ENCODE peak calls at places on chromosomes 1 and 21, in ten cellular contexts. G is psoas muscle, J is kidney epithelial cell, Q is GM12865, A is transverse colon, B is tibial artery, I is IMR-90, C is fibroblast of pulmonary artery, V is upper lobe of right lung, R is A549. S is an unnamed sample.

GRCh38 chr1:55813619-55814018 is 598.5 kb upstream of the USP24 start:
- DNase-seq in G (peak), J (no peak), Q (no peak), A (peak), B (peak), I (peak), C (peak), V (no peak), R (no peak), S (peak)

GRCh38 chr1:236063919-236064673 is 794 bp downstream of the NID1 start:
- DNase-seq in G (peak), J (no peak), Q (peak), A (peak), B (peak), I (peak), C (peak), V (peak), R (peak), S (peak)

GRCh38 chr1:112704511-112704907 is 2.4 kb downstream of the RHOC start:
- DNase-seq in G (no peak), J (no peak), Q (no peak), A (no peak), B (no peak), I (no peak), C (no peak), V (no peak), R (no peak), S (no peak)

GRCh38 chr1:198316681-198317080 is 159.9 kb downstream of the NEK7 start:
- DNase-seq in G (no peak), J (no peak), Q (no peak), A (no peak), B (no peak), I (no peak), C (no peak), V (no peak), R (no peak), S (no peak)

GRCh38 chr1:161884475-161884874 is 118.4 kb downstream of the ATF6 start:
- DNase-seq in G (no peak), J (no peak), Q (no peak), A (no peak), B (no peak), I (no peak), C (peak), V (no peak), R (no peak), S (no peak)

GRCh38 chr1:74681001-74681400 is 7.4 kb upstream of the ERICH3 start:
- DNase-seq in G (no peak), J (no peak), Q (no peak), A (no peak), B (no peak), I (no peak), C (no peak), V (no peak), R (no peak), S (no peak)

GRCh38 chr1:216034506-216034905 is 388.7 kb downstream of the USH2A start:
- DNase-seq in G (no peak), J (no peak), Q (no peak), A (no peak), B (no peak), I (peak), C (no peak), V (no peak), R (no peak), S (no peak)

GRCh38 chr1:46466477-46467182 is 23.0 kb upstream of the DMBX1 start:
- DNase-seq in G (peak), J (no peak), Q (no peak), A (no peak), B (no peak), I (no peak), C (no peak), V (peak), R (peak), S (peak)

GRCh38 chr1:184624626-184625025 is 130.0 kb downstream of the EDEM3 start:
- DNase-seq in G (no peak), J (no peak), Q (no peak), A (no peak), B (no peak), I (peak), C (no peak), V (no peak), R (no peak), S (no peak)

GRCh38 chr1:201004154-201004553 is 19.4 kb downstream of the KIF21B start:
- DNase-seq in G (no peak), J (no peak), Q (no peak), A (no peak), B (no peak), I (no peak), C (no peak), V (no peak), R (no peak), S (no peak)

GRCh38 chr1:197837911-197838310 is 62.6 kb upstream of the DENND1B start:
- DNase-seq in G (no peak), J (no peak), Q (no peak), A (no peak), B (no peak), I (peak), C (no peak), V (no peak), R (no peak), S (no peak)

GRCh38 chr1:36467027-36467410 is 2.8 kb upstream of the MRPS15 start:
- DNase-seq in G (no peak), J (no peak), Q (no peak), A (no peak), B (no peak), I (no peak), C (no peak), V (peak), R (no peak), S (no peak)

GRCh38 chr1:29542476-29543015 is 306.2 kb downstream of the PTPRU start:
- DNase-seq in G (no peak), J (no peak), Q (no peak), A (no peak), B (peak), I (no peak), C (no peak), V (no peak), R (no peak), S (no peak)

GRCh38 chr1:3277623-3278022 is 176.8 kb upstream of the ARHGEF16 start:
- DNase-seq in G (no peak), J (no peak), Q (no peak), A (no peak), B (no peak), I (no peak), C (no peak), V (no peak), R (no peak), S (no peak)

GRCh38 chr1:25148673-25149300 is 83.5 kb downstream of the SYF2 start:
- DNase-seq in G (no peak), J (no peak), Q (peak), A (peak), B (no peak), I (no peak), C (peak), V (no peak), R (no peak), S (no peak)

GRCh38 chr1:38027201-38028104 is 14.9 kb downstream of the UTP11 start:
- DNase-seq in G (no peak), J (no peak), Q (no peak), A (no peak), B (no peak), I (no peak), C (no peak), V (peak), R (no peak), S (no peak)

GRCh38 chr1:232020352-232020751 is 393.8 kb downstream of the DISC1 start:
- DNase-seq in G (no peak), J (no peak), Q (no peak), A (no peak), B (no peak), I (no peak), C (no peak), V (no peak), R (no peak), S (no peak)

GRCh38 chr1:59431566-59432294 is 134.8 kb downstream of the FGGY start:
- DNase-seq in G (no peak), J (no peak), Q (no peak), A (no peak), B (no peak), I (no peak), C (no peak), V (no peak), R (no peak), S (peak)

GRCh38 chr1:84145051-84145450 is 980 bp downstream of the PRKACB start:
- DNase-seq in G (no peak), J (no peak), Q (no peak), A (peak), B (no peak), I (peak), C (no peak), V (no peak), R (no peak), S (no peak)

GRCh38 chr1:78165816-78166215 is 120.0 kb downstream of the GIPC2 start:
- DNase-seq in G (no peak), J (no peak), Q (no peak), A (no peak), B (no peak), I (peak), C (no peak), V (no peak), R (no peak), S (no peak)

GRCh38 chr1:110239491-110240430 is 29.6 kb downstream of the KCNC4 start:
- DNase-seq in G (no peak), J (no peak), Q (peak), A (no peak), B (no peak), I (no peak), C (peak), V (no peak), R (no peak), S (peak)

GRCh38 chr1:205150651-205151428 is 29.1 kb upstream of the RBBP5 start:
- DNase-seq in G (no peak), J (no peak), Q (no peak), A (no peak), B (no peak), I (peak), C (no peak), V (no peak), R (no peak), S (no peak)

GRCh38 chr1:24986372-24986979 is 56.4 kb upstream of the RUNX3 start:
- DNase-seq in G (no peak), J (no peak), Q (no peak), A (no peak), B (no peak), I (no peak), C (no peak), V (no peak), R (no peak), S (no peak)

GRCh38 chr1:240666548-240667198 is 54.7 kb upstream of the GREM2 start:
- DNase-seq in G (no peak), J (no peak), Q (no peak), A (no peak), B (no peak), I (peak), C (no peak), V (no peak), R (no peak), S (no peak)

GRCh38 chr1:210347112-210347511 is 18.4 kb downstream of the HHAT start:
- DNase-seq in G (no peak), J (no peak), Q (peak), A (no peak), B (no peak), I (no peak), C (no peak), V (no peak), R (no peak), S (no peak)

GRCh38 chr1:216178266-216178665 is 245.0 kb downstream of the USH2A start:
- DNase-seq in G (no peak), J (no peak), Q (no peak), A (no peak), B (no peak), I (peak), C (no peak), V (no peak), R (no peak), S (no peak)

GRCh38 chr1:192476802-192477298 is 98.7 kb upstream of the RGS1 start:
- DNase-seq in G (no peak), J (no peak), Q (peak), A (no peak), B (peak), I (peak), C (peak), V (no peak), R (no peak), S (peak)

GRCh38 chr1:106875622-106876021 is 180.9 kb upstream of the PRMT6 start:
- DNase-seq in G (no peak), J (no peak), Q (no peak), A (no peak), B (no peak), I (no peak), C (no peak), V (no peak), R (no peak), S (no peak)

GRCh38 chr1:219160942-219161341 is 12.7 kb upstream of the LYPLAL1 start:
- DNase-seq in G (no peak), J (no peak), Q (no peak), A (no peak), B (no peak), I (no peak), C (no peak), V (no peak), R (no peak), S (no peak)

GRCh38 chr21:26553921-26554320 is 19.2 kb downstream of the CYYR1 start:
- DNase-seq in G (no peak), J (no peak), Q (no peak), A (no peak), B (no peak), I (no peak), C (no peak), V (no peak), R (no peak), S (no peak)

GRCh38 chr1:227325195-227325594 is 6.9 kb upstream of the CDC42BPA start:
- DNase-seq in G (no peak), J (no peak), Q (no peak), A (no peak), B (no peak), I (no peak), C (no peak), V (no peak), R (no peak), S (no peak)

GRCh38 chr1:50279622-50280320 is 143.5 kb downstream of the DMRTA2 start:
- DNase-seq in G (no peak), J (no peak), Q (peak), A (no peak), B (no peak), I (peak), C (peak), V (no peak), R (no peak), S (no peak)

GRCh38 chr1:63713627-63714481 is 60.0 kb upstream of the ROR1 start:
- DNase-seq in G (no peak), J (no peak), Q (peak), A (peak), B (no peak), I (peak), C (peak), V (no peak), R (peak), S (peak)

GRCh38 chr21:44614961-44615391 is 3.1 kb downstream of the KRTAP10-8 start:
- DNase-seq in G (no peak), J (no peak), Q (no peak), A (no peak), B (no peak), I (no peak), C (no peak), V (peak), R (no peak), S (no peak)

GRCh38 chr1:233033366-233033765 is 83.0 kb downstream of the NTPCR start:
- DNase-seq in G (no peak), J (no peak), Q (no peak), A (no peak), B (no peak), I (peak), C (peak), V (no peak), R (no peak), S (peak)

GRCh38 chr1:61742620-61743431 is 546 bp downstream of the PATJ start:
- DNase-seq in G (peak), J (no peak), Q (no peak), A (peak), B (peak), I (peak), C (peak), V (no peak), R (peak), S (peak)

GRCh38 chr1:61746768-61747167 is 4.5 kb downstream of the PATJ start:
- DNase-seq in G (no peak), J (peak), Q (no peak), A (no peak), B (no peak), I (peak), C (peak), V (no peak), R (no peak), S (peak)

GRCh38 chr1:61741682-61742619 is at the start of gene PATJ:
- DNase-seq in G (peak), J (no peak), Q (peak), A (peak), B (peak), I (peak), C (peak), V (peak), R (peak), S (peak)

GRCh38 chr1:61743432-61743705 is 1.1 kb downstream of the PATJ start:
- DNase-seq in G (no peak), J (no peak), Q (no peak), A (no peak), B (no peak), I (no peak), C (no peak), V (no peak), R (no peak), S (peak)

DNA sequence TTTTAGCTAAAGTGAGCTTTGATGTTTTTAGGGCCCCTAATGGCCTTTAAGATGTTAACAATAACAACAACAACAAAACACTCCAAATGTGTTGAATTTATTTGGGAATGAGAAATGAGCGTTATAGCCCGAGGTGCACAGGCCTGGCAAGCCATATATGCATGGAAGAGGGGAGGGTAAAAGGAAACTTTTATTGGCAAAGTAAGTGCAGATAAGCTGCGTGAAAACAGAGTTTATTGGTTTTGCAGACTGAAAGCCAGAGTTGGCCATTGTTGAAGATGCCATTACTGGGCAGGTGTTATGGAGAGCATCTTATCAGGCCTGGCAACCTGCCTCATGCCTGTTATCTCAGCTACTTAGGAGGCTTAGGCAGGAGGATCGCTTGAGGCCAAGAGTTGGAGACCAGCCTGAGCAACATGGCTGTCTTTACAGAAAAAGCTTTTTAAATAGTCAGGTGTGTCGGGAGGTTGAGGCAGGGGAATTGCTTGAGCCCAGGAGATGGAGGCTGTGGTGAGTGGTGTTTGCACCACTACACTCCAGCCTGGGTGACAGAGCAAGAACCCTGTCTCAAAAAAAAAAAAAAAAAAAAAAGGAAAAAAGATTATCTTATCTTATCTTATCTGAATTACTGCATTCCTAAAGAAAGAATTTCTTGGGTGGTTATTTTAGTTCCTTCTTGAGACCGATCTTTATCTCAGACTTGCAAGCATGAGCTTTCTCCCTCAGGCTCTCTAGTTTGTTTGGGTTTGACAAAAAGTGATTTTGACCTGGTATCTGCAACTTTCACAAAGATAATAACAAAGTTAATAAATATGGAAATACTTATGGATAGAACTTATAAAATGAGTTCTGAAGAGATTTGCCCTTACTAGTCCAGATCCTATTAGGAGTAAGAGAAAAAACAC is 1.7 kb downstream of the PATJ start:
- DNase-seq in G (no peak), J (no peak), Q (no peak), A (no peak), B (no peak), I (peak), C (no peak), V (no peak), R (no peak), S (no peak)
- H3K4me3 ChIP-seq in G (peak), J (peak), Q (no peak), A (peak), B (peak), I (no peak), C (no peak), V (peak), R (no peak), S (no peak)

GRCh38 chr1:190633488-190633887 is 155.8 kb upstream of the BRINP3 start:
- DNase-seq in G (no peak), J (no peak), Q (no peak), A (no peak), B (no peak), I (peak), C (peak), V (no peak), R (no peak), S (no peak)
- TF ChIP-seq CTCF in G (no peak), J (no peak), Q (peak), A (no peak), B (no peak), I (peak), C (no peak), V (no peak), R (no peak), S (no peak)

DNA sequence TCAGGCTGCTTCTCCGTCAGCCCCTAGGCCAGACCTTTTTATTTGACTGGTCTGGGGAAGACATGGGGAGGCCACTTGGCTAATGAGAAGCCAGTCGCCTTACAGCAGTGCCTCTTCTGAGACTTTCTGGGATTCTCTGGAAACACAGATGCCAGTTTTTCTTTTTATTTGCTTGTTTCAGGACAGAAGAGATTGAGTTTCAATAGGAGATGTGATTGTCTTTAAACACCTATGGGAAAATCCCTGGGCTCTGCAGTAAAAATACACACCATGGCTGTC is 15.4 kb upstream of the BTG2 start:
- DNase-seq in G (no peak), J (no peak), Q (no peak), A (no peak), B (no peak), I (no peak), C (no peak), V (no peak), R (no peak), S (no peak)
- H3K4me3 ChIP-seq in G (peak), J (no peak), Q (peak), A (no peak), B (peak), I (no peak), C (no peak), V (peak), R (no peak), S (no peak)

GRCh38 chr1:152166966-152167365 is 7.9 kb upstream of the RPTN start:
- DNase-seq in G (no peak), J (no peak), Q (no peak), A (no peak), B (no peak), I (no peak), C (no peak), V (no peak), R (no peak), S (no peak)

GRCh38 chr1:152162826-152163463 is 3.9 kb upstream of the RPTN start:
- DNase-seq in G (no peak), J (peak), Q (no peak), A (no peak), B (no peak), I (peak), C (peak), V (no peak), R (peak), S (peak)

GRCh38 chr1:152167835-152168534 is 9.0 kb upstream of the RPTN start:
- DNase-seq in G (no peak), J (peak), Q (no peak), A (no peak), B (no peak), I (peak), C (peak), V (no peak), R (no peak), S (peak)

GRCh38 chr1:152164542-152165136 is 5.6 kb upstream of the RPTN start:
- DNase-seq in G (no peak), J (no peak), Q (no peak), A (no peak), B (no peak), I (no peak), C (no peak), V (no peak), R (no peak), S (no peak)

DNA sequence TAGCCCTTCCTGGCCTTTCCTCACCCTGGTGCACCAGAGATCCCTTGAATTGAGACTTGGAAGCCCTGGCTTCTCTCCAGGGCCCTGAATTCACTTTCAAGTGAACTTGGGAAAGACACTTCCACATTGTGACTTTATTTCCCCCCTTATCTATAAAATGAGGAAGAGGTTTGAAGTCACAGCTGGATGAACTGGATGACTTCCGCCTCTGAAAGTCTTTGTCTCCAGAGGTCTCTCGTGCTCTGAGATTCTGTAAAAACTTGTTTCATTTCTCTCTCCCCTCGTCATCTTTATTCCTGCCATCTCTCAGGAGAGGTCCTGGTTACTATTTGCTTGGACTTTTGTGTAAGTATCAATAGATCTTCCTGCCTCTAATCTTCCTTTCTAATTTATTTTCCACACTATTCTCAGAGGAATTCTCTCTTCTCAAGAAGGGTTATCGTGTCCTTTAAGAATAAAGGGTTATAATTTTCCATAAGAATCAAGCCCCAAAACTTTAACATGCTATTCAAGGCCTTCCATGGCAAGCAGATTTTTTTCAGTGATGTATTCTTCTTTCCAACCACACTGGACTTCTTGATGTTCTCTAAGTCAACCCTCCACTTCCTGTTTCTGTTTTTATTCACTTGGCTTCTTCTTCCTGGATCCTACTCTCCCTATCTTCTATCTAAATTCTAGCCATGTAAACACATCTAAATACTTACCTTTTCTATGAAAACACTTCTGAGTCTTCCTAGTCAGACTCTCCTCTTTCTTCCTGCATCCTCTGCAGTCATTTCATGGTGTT is 6.5 kb upstream of the RPTN start:
- DNase-seq in G (no peak), J (no peak), Q (no peak), A (no peak), B (no peak), I (no peak), C (no peak), V (no peak), R (no peak), S (no peak)
- TF ChIP-seq CTCF in G (no peak), J (no peak), Q (no peak), A (no peak), B (no peak), I (no peak), C (no peak), V (no peak), R (no peak), S (no peak)

S was measured in AG10803.